ENCODE peak calls at places on chromosomes 4 and X, in four cellular contexts. J is adrenal gland, N is tibial nerve, S is HCT116. D is an unnamed sample.

GRCh38 chr4:74588350-74588749 is 143.4 kb downstream of the AREG start:
- DNase-seq in N (no peak), S (no peak), J (no peak), D (no peak)

GRCh38 chrX:11770320-11770719 is 12.3 kb downstream of the MSL3 start:
- DNase-seq in N (no peak), J (peak; percentile 48), S (peak; percentile 22), D (peak; percentile 35)

GRCh38 chr4:177442623-177443155 is 452 bp upstream of the AGA start:
- DNase-seq in S (no peak), J (no peak), N (peak; percentile 12), D (peak; percentile 38)

GRCh38 chr4:94448815-94449375 is 2.8 kb upstream of the PDLIM5 start:
- DNase-seq in J (no peak), N (no peak), S (no peak), D (no peak)

GRCh38 chr4:5969777-5970176 is 48.5 kb downstream of the C4orf50 start:
- DNase-seq in N (no peak), J (no peak), S (no peak), D (no peak)

GRCh38 chr4:149370002-149370401 is 445.6 kb downstream of the IQCM start:
- DNase-seq in S (no peak), J (no peak), N (no peak), D (peak; percentile 3)

GRCh38 chr4:9979101-9979815 is 42.0 kb downstream of the SLC2A9 start:
- DNase-seq in N (no peak), S (no peak), J (no peak), D (no peak)

GRCh38 chr4:38842998-38843397 is 13.6 kb downstream of the TLR6 start:
- DNase-seq in J (no peak), N (no peak), S (no peak), D (no peak)

GRCh38 chr4:112119358-112119783 is 25.9 kb upstream of the FAM241A start:
- DNase-seq in N (no peak), S (no peak), J (no peak), D (no peak)

GRCh38 chrX:154040307-154040756 is 20.6 kb upstream of the IRAK1 start:
- DNase-seq in S (no peak), N (no peak), J (no peak), D (no peak)

GRCh38 chr4:154491731-154492249 is at the start of gene DCHS2:
- DNase-seq in J (peak; percentile 14), S (no peak), N (no peak), D (peak; percentile 46)

GRCh38 chr4:156792462-156793085 is 179.0 kb downstream of the PDGFC start:
- DNase-seq in S (no peak), N (no peak), J (no peak), D (no peak)

GRCh38 chrX:20418809-20419208 is 152.1 kb upstream of the RPS6KA3 start:
- DNase-seq in N (no peak), S (no peak), J (no peak), D (no peak)

GRCh38 chr4:156255608-156256007 is 301.9 kb upstream of the CTSO start:
- DNase-seq in J (no peak), N (no peak), S (no peak), D (no peak)

GRCh38 chrX:114162068-114162735 is 421.7 kb upstream of the HTR2C start:
- DNase-seq in N (no peak), J (no peak), S (no peak), D (peak; percentile 46)

GRCh38 chrX:71128915-71129765 is 10.7 kb downstream of the MED12 start:
- DNase-seq in J (peak; percentile 76), N (peak; percentile 68), S (no peak), D (peak; percentile 54)

GRCh38 chr4:89254847-89255246 is 52.8 kb downstream of the GPRIN3 start:
- DNase-seq in N (no peak), S (peak; percentile 37), J (peak; percentile 18), D (peak; percentile 73)

GRCh38 chrX:107135076-107135964 is 16.7 kb upstream of the RBM41 start:
- DNase-seq in J (no peak), S (peak; percentile 78), N (no peak), D (no peak)

GRCh38 chrX:35380808-35381700 is 417.1 kb upstream of the MAGEB16 start:
- DNase-seq in J (no peak), N (no peak), S (no peak), D (no peak)

GRCh38 chrX:111100191-111100590 is 4.2 kb downstream of the PAK3 start:
- DNase-seq in J (peak; percentile 23), N (peak; percentile 17), S (peak; percentile 10), D (peak; percentile 87)

GRCh38 chr4:15376594-15376993 is 51.2 kb upstream of the C1QTNF7 start:
- DNase-seq in N (no peak), J (no peak), S (no peak), D (no peak)

GRCh38 chrX:101478366-101478765 is 6.9 kb upstream of the ARMCX4 start:
- DNase-seq in N (no peak), S (no peak), J (no peak), D (no peak)

GRCh38 chr4:183996868-183997267 is 91.8 kb downstream of the STOX2 start:
- DNase-seq in N (no peak), S (no peak), J (no peak), D (no peak)

GRCh38 chrX:11464836-11465458 is 171.7 kb downstream of the AMELX start:
- DNase-seq in S (no peak), N (no peak), J (no peak), D (no peak)

GRCh38 chr4:47128991-47129390 is 97.6 kb downstream of the GABRB1 start:
- DNase-seq in N (no peak), S (no peak), J (no peak), D (no peak)

GRCh38 chr4:5888706-5889696 is 3.9 kb downstream of the CRMP1 start:
- DNase-seq in J (no peak), N (no peak), S (no peak), D (no peak)

GRCh38 chr4:72302981-72303704 is 265.9 kb downstream of the ADAMTS3 start:
- DNase-seq in J (peak; percentile 22), N (peak; percentile 43), S (peak; percentile 6), D (peak; percentile 33)

GRCh38 chr4:163191999-163192398 is 25.3 kb upstream of the NAF1 start:
- DNase-seq in S (peak; percentile 31), J (no peak), N (no peak), D (peak; percentile 29)

GRCh38 chrX:119211649-119212014 is 24.5 kb upstream of the PGRMC1 start:
- DNase-seq in J (no peak), N (no peak), S (no peak), D (no peak)
- H3K27ac ChIP-seq in J (no peak overlapping the region), N (no peak overlapping the region), S (no peak overlapping the region), D (no peak overlapping the region)

DNA sequence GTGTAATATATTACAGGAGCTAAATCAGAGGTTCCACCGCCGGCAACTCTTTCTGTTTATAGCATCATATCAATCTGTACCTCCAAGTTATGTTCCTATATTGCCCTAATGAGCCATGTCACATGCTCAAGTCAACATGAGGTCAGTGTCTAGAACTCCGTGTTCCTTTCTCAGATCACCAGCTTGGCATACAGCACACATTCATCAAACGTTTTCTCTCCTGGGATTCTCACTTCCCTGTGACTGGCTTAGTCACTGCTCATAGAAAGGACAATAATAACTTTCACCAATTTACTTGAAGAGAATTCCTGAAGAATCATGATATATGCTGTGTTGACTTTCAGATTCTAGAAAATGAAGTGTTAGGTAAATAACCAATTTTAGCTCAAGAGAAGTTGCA is 531.9 kb upstream of the SPANXN1 start:
- DNase-seq in S (no peak), N (no peak), J (no peak), D (no peak)
- H3K9me3 ChIP-seq in S (no peaks in the 10 kb centered on the region), N (no peaks in the 10 kb centered on the region), J (no peaks in the 10 kb centered on the region), D (no peaks in the 10 kb centered on the region)

GRCh38 chr4:26806331-26806730 is 54.3 kb upstream of the STIM2 start:
- DNase-seq in J (no peak), N (no peak), S (no peak), D (no peak)
- H3K4me1 ChIP-seq in J (no peaks in the 10 kb centered on the region), N (no peaks in the 10 kb centered on the region), S (no peaks in the 10 kb centered on the region), D (peaks cover 22% of the 10 kb centered on the region)

GRCh38 chrX:73581002-73581628 is 18.1 kb downstream of the CHIC1 start:
- DNase-seq in S (no peak), N (no peak), J (no peak), D (no peak)
- H3K27ac ChIP-seq in S (no peak overlapping the region), N (no peak overlapping the region), J (no peak overlapping the region), D (no peak overlapping the region)

DNA sequence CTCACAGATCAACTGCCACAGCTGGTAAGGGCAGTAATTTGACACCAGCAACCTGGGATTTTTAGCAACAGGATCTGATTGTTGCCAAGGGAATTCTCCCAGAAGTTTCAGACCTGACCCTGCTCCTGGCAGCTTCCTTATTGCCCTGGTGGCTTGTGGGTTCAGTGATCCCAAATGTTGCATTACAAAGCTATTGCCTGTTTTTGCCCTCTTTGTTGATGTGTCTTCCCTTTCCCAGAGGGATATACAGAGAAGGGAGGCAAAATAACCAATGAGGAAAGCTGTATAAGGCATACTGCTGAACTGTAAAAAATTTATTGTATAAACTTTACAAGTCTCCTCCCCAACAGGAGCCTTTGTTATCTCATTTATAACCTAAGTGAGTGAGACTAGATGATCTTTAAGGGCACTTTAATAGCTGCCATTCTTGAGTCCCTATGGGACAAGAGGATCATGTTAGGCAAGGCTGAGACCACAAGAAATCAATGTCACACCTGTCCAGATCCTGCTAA is 22.2 kb downstream of the VSIG4 start:
- DNase-seq in N (no peak), S (no peak), J (no peak), D (no peak)
- H3K9me3 ChIP-seq in N (no peaks in the 10 kb centered on the region), S (no peaks in the 10 kb centered on the region), J (no peaks in the 10 kb centered on the region), D (no peaks in the 10 kb centered on the region)

GRCh38 chrX:136209751-136210150 is 41.4 kb downstream of the MAP7D3 start:
- DNase-seq in N (no peak), S (no peak), J (no peak), D (no peak)

GRCh38 chrX:136207546-136207945 is 43.7 kb downstream of the MAP7D3 start:
- DNase-seq in J (no peak), N (no peak), S (no peak), D (no peak)

GRCh38 chrX:136210806-136211205 is 40.4 kb downstream of the MAP7D3 start:
- DNase-seq in N (no peak), J (no peak), S (no peak), D (no peak)

GRCh38 chrX:136210243-136210642 is 41.0 kb downstream of the MAP7D3 start:
- DNase-seq in S (no peak), J (no peak), N (no peak), D (no peak)

DNA sequence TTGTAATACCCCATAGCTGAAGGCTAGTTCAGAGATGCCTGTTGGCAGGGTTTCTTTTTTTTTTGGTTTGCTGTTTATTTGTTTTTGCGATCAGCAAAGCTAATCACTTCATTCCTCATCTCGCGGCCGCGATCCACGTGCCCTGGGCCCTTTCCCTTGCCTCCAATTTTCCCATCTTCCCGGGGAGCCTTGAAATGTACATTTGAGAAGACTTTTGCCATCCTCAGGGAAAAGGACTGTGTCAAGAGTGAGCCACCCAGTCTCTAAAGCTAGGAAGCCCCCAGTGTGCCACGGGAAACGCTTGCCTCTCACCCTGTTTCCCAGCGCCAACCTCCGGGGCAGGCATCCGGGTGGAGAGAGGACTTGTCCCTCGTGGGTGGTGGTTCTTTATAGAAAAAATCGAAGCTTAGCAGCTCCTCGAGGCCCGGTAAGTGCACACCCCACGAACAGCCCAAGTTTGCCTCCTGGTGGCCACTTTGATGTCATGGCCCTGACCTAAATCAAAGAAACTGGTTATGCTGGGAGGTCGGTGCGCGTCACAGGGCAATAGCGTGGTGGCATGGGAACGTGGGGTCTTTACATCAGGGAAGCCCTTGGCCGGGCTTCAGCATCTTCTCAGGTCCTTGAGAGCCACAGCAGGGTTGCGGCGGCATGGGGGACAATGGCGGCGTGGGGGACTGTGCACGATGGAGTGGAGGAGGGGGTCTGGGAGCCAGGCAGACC is 42.0 kb downstream of the MAP7D3 start:
- DNase-seq in S (no peak), J (peak; percentile 59), N (peak; percentile 56), D (peak; percentile 34)
- H3K4me1 ChIP-seq in S (no peaks in the 10 kb centered on the region), J (peaks cover 5% of the 10 kb centered on the region), N (peaks cover 11% of the 10 kb centered on the region), D (peaks cover 7% of the 10 kb centered on the region)